ENCODE peak calls at places on chromosome 4, in seven cellular contexts. W, H, M, S, B, G and C are unnamed samples. For H3K36me3 and H3K4me1, the result is how much of the 10 kb centered on the place peaks cover.

GRCh38 chr4:12943069-12943468 is 541.1 kb downstream of the RAB28 start:
- DNase-seq in G (no peak), H (no peak), W (no peak), M (no peak), S (no peak), B (no peak), C (no peak)

GRCh38 chr4:169201144-169202124 is 69.3 kb downstream of the SH3RF1 start:
- DNase-seq in M (peak), S (no peak), W (no peak), G (no peak), H (no peak), B (no peak), C (no peak)

GRCh38 chr4:140861359-140862181 is 105.4 kb upstream of the TBC1D9 start:
- DNase-seq in M (peak), S (peak), B (peak), W (peak), H (peak), G (peak), C (peak)

GRCh38 chr4:8428288-8429097 is 12.0 kb downstream of the ACOX3 start:
- DNase-seq in M (peak), B (peak), H (peak), S (peak), W (peak), G (peak), C (peak)

GRCh38 chr4:110106946-110107325 is 91.5 kb downstream of the ELOVL6 start:
- DNase-seq in G (peak), B (no peak), H (no peak), S (no peak), M (peak), W (no peak), C (no peak)

GRCh38 chr4:87506974-87507701 is 22.0 kb downstream of the SPARCL1 start:
- DNase-seq in H (no peak), M (peak), S (no peak), B (no peak), W (no peak), G (peak), C (no peak)

GRCh38 chr4:74555231-74555630 is 110.3 kb downstream of the AREG start:
- DNase-seq in H (no peak), W (no peak), M (no peak), B (no peak), S (no peak), G (peak), C (no peak)

GRCh38 chr4:38811307-38811706 is 6.7 kb upstream of the TLR1 start:
- DNase-seq in S (no peak), B (no peak), M (no peak), W (no peak), G (no peak), H (no peak), C (no peak)

GRCh38 chr4:123351713-123352112 is 44.9 kb upstream of the SPRY1 start:
- DNase-seq in S (no peak), M (no peak), B (no peak), W (no peak), H (no peak), G (no peak), C (no peak)

GRCh38 chr4:163331629-163332360 is 601 bp downstream of the NPY1R start:
- DNase-seq in B (peak), M (peak), W (no peak), S (no peak), H (peak), G (no peak), C (no peak)

GRCh38 chr4:87679449-87680169 is 29.5 kb downstream of the DMP1 start:
- DNase-seq in S (peak), B (peak), G (peak), M (peak), W (peak), H (peak), C (peak)

GRCh38 chr4:85114526-85114925 is 148.0 kb upstream of the WDFY3 start:
- DNase-seq in B (no peak), S (no peak), W (no peak), M (no peak), G (no peak), H (no peak), C (no peak)

GRCh38 chr4:141913928-141914327 is 277.5 kb downstream of the IL15 start:
- DNase-seq in M (no peak), S (no peak), G (peak), W (no peak), B (no peak), H (no peak), C (no peak)

GRCh38 chr4:76904646-76905190 is 6.8 kb upstream of the SOWAHB start:
- DNase-seq in G (no peak), H (no peak), B (no peak), S (no peak), M (no peak), W (no peak), C (no peak)

GRCh38 chr4:84837751-84838150 is 128.7 kb downstream of the WDFY3 start:
- DNase-seq in B (no peak), M (no peak), H (no peak), W (no peak), S (no peak), G (peak), C (no peak)

GRCh38 chr4:144787365-144788263 is 141.7 kb downstream of the HHIP start:
- DNase-seq in H (peak), G (peak), M (peak), W (peak), B (no peak), S (no peak), C (no peak)

GRCh38 chr4:46442963-46443362 is 53.0 kb upstream of the GABRA2 start:
- DNase-seq in W (no peak), S (no peak), G (peak), H (no peak), M (peak), B (no peak), C (no peak)

GRCh38 chr4:900721-901120 is 31.4 kb downstream of the GAK start:
- DNase-seq in H (no peak), G (no peak), S (no peak), W (no peak), B (no peak), M (no peak), C (no peak)

GRCh38 chr4:3176625-3177229 is 72.2 kb upstream of the MSANTD1 start:
- DNase-seq in G (no peak), H (no peak), M (no peak), S (no peak), B (no peak), W (no peak), C (no peak)
- H3K36me3 ChIP-seq in G (under half), H (under half), M (under half), S (under half), B (half or more), W (half or more), C (half or more)

DNA sequence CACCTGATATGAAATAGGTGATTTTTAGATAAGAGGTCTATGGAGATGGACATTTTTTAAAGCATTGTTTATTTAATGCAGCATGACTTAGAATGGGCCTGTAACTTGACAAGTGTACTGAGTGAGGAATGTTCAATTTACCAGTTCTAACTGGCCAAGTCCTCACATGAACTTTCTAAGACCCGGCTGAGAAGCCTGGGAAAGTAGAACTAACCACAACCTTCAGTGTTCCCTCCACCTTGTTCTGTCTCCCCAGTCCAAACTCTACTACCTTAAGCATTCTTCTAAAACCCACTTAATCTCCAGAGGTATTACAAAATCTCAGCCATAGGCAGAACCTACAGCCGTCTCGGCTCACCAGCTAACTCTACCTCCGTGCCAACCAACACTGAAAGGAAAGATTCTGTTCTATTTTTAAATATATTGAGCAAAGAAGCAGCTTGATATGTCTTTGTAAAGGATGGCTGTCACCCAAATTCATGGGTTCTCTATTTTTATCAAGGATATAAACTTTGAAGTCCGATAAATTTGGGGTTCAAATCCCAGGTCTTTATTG is 6.8 kb downstream of the PPARGC1A start:
- DNase-seq in W (no peak), B (no peak), H (no peak), S (no peak), G (no peak), M (no peak), C (no peak)
- H3K4me1 ChIP-seq in W (under half), B (under half), H (under half), S (under half), G (under half), M (under half), C (under half)

DNA sequence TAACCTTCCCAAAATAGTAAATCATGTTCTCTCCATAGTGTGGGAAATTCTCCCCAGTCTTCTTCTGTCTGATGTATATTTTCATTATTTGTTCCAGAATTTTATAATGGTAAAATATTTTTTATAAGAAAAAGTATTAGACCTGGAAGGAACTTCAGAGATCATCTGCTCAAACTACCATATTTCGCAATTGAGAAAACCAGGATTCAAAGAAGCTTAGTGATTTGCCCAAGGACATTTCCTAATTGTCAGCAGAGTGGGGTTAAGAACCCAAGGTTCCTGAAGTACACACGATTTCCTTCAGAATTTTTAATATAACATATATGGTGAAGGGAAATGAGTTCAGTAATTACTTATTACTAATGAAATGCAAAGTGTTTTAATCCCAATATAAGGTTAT is 24.1 kb downstream of the OCIAD1 start:
- DNase-seq in W (no peak), S (no peak), G (no peak), B (no peak), M (peak), H (no peak), C (no peak)
- H3K36me3 ChIP-seq in W (half or more), S (under half), G (under half), B (half or more), M (under half), H (half or more), C (half or more)

DNA sequence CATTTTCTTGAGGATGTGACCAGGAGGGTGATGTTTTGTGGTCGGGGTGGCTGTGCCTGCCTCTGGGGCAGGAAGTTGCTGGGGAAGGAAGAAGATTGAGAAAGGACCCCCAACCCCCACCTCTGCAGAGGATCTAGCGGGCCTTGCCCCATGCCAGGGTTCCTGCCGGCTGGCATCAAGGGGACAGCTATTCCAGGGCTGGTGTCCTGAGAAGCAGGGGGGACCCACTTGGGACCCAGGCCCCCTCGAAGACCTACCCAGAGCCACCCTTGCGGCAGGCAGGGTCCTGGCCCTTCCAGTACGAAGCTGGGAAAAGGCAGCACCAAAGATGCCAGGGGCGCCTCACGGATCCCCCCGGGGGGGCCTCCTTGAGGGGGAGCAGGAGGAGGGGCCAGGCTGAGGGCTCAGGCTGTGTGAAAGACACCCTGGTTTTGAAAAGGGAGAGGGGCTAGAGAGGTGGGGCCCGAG is 6.6 kb downstream of the SH3BP2 start:
- DNase-seq in M (no peak), W (no peak), H (no peak), B (peak), S (no peak), G (no peak), C (no peak)
- H3K4me1 ChIP-seq in M (under half), W (under half), H (half or more), B (half or more), S (under half), G (half or more), C (half or more)

DNA sequence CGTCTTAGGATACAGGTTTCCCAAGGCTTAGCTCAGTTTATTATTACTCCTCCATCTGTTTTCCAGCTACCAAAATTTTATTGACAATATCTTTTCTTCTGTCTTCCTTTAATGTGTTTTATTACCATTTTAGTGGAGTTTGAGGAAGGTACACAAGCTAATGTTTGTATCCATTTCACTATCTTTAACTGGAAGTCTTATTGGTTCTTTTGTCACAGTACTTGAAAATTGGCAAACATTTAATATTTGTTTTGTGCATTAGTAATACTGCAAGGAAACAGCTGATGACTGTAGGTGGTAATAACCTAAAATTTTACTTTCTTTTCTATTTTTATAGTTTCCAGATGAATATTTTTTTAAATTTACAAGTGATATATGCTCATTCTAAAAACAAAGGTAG is 9.3 kb upstream of the ARL9 start:
- DNase-seq in B (no peak), G (no peak), S (no peak), M (no peak), H (no peak), W (no peak), C (no peak)
- H3K36me3 ChIP-seq in B (half or more), G (under half), S (half or more), M (under half), H (half or more), W (half or more), C (half or more)

GRCh38 chr4:118742050-118742449 is 56.9 kb downstream of the METTL14 start:
- DNase-seq in S (no peak), G (no peak), H (no peak), B (no peak), M (no peak), W (no peak), C (no peak)
- H3K4me1 ChIP-seq in S (under half), G (under half), H (under half), B (under half), M (under half), W (under half), C (under half)

DNA sequence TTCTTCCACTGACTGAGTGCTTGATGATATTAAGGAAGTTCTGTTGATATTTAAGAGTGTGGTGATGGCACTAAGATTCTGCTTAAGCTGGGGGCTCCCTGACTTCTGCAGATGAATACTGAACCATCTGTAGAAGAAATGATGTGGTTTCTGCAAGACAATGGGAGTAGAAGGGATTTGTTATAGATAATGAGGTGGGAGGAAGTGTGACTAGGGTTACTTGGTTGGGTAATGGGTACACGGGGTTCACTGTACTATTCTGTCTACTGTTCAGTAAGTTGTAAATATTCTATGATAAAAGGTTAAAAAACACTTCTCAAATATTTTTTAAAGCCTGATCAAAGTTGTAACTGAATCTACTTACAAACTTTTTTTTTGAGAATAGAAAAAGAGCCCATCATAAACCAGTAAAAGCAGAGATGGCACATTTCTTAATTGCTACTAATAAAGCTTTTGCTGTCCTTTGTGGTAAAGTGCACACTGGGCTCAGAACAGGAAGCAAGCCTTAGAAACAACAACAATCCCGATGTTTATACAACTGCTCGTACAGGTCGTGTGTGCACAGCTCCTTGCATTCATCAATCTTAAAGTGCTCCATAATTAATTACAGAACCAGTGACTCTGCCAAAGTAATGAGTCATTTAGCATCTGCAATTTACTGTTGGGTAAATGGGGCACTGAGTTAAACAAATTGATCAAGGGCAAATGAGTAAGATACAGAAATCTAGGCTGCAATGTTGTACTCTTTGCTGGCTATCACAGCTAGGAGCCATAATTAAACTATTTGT is 61.1 kb upstream of the TXK start:
- DNase-seq in G (peak), B (no peak), H (peak), S (no peak), W (no peak), M (peak), C (no peak)
- H3K36me3 ChIP-seq in G (under half), B (under half), H (under half), S (under half), W (under half), M (under half), C (under half)

GRCh38 chr4:16844796-16845586 is 53.5 kb downstream of the LDB2 start:
- DNase-seq in G (peak), S (no peak), B (no peak), M (peak), W (no peak), H (no peak), C (no peak)
- H3K4me1 ChIP-seq in G (under half), S (under half), B (under half), M (under half), W (under half), H (under half), C (under half)

GRCh38 chr4:102792361-102792936 is 31.7 kb upstream of the MANBA start:
- DNase-seq in S (no peak), M (no peak), G (no peak), B (no peak), H (no peak), W (no peak), C (no peak)
- H3K36me3 ChIP-seq in S (under half), M (under half), G (under half), B (half or more), H (half or more), W (half or more), C (under half)